ENCODE peak calls at places on chromosomes 6 and 20, in six cellular contexts. M is WTC11, P is LoVo, U is HEK293T, K is activated gamma-delta T cell treated with Interleukin-2 at 50 U/mL for 16 hours, X is HT1080. V is an unnamed sample.

GRCh38 chr6:7169296-7169721 is 61.5 kb downstream of the RREB1 start:
- DNase-seq in M (no peak), P (no peak), U (no peak), K (no peak), X (no peak), V (no peak)

GRCh38 chr6:32854376-32855178 is 585 bp downstream of the PSMB9 start:
- DNase-seq in M (no peak), P (no peak), U (no peak), K (peak; percentile 52), X (peak; percentile 24), V (peak; percentile 58)

GRCh38 chr6:159766923-159767322 is 5.1 kb downstream of the ACAT2 start:
- DNase-seq in M (no peak), P (no peak), U (no peak), K (no peak), X (no peak), V (no peak)

GRCh38 chr6:157496534-157497095 is 115.6 kb downstream of the ZDHHC14 start:
- DNase-seq in M (no peak), P (no peak), U (no peak), K (no peak), X (no peak), V (no peak)

GRCh38 chr20:6142348-6142993 is 19.6 kb upstream of the FERMT1 start:
- DNase-seq in M (peak; percentile 42), P (peak; percentile 73), U (peak; percentile 54), K (peak; percentile 37), X (peak; percentile 28), V (no peak)

GRCh38 chr6:26031595-26032386 is 55.4 kb upstream of the HFE start:
- DNase-seq in M (peak; percentile 80), P (peak; percentile 95), U (peak; percentile 85), K (peak; percentile 86), X (peak; percentile 98), V (peak; percentile 67)

GRCh38 chr6:147133669-147134068 is 70.5 kb upstream of the STXBP5 start:
- DNase-seq in M (no peak), P (no peak), U (no peak), K (no peak), X (no peak), V (no peak)

GRCh38 chr20:32089637-32090330 is 19.7 kb upstream of the TM9SF4 start:
- DNase-seq in M (peak; percentile 38), P (no peak), U (no peak), K (no peak), X (no peak), V (no peak)

GRCh38 chr20:57560554-57561355 is at the start of gene PCK1:
- DNase-seq in M (no peak), P (peak; percentile 83), U (peak; percentile 25), K (no peak), X (no peak), V (no peak)

GRCh38 chr6:166533205-166533824 is 53.2 kb downstream of the RAMACL start:
- DNase-seq in M (no peak), P (no peak), U (no peak), K (no peak), X (no peak), V (no peak)

GRCh38 chr6:98875375-98875774 is 41.0 kb downstream of the POU3F2 start:
- DNase-seq in M (no peak), P (no peak), U (no peak), K (no peak), X (no peak), V (no peak)

GRCh38 chr20:57148266-57148665 is 118.2 kb downstream of the BMP7 start:
- DNase-seq in M (no peak), P (no peak), U (no peak), K (no peak), X (no peak), V (no peak)

GRCh38 chr6:150881911-150882481 is 16.5 kb downstream of the MTHFD1L start:
- DNase-seq in M (no peak), P (no peak), U (no peak), K (no peak), X (peak; percentile 77), V (no peak)

GRCh38 chr20:50048420-50049166 is 64.4 kb downstream of the UBE2V1 start:
- DNase-seq in M (no peak), P (no peak), U (no peak), K (peak; percentile 33), X (no peak), V (no peak)

GRCh38 chr6:35363293-35363750 is 21.0 kb downstream of the PPARD start:
- DNase-seq in M (no peak), P (no peak), U (peak; percentile 61), K (no peak), X (no peak), V (no peak)

GRCh38 chr6:45454008-45454911 is 76.5 kb upstream of the SUPT3H start:
- DNase-seq in M (no peak), P (peak; percentile 72), U (peak; percentile 11), K (no peak), X (peak; percentile 53), V (no peak)

GRCh38 chr20:19764207-19764606 is 6.1 kb downstream of the RIN2 start:
- DNase-seq in M (no peak), P (no peak), U (no peak), K (no peak), X (no peak), V (no peak)

GRCh38 chr6:161544801-161545490 is 271.1 kb upstream of the AGPAT4 start:
- DNase-seq in M (no peak), P (no peak), U (no peak), K (no peak), X (no peak), V (no peak)

GRCh38 chr20:43022568-43022967 is 167.1 kb downstream of the PTPRT start:
- DNase-seq in M (no peak), P (no peak), U (no peak), K (no peak), X (no peak), V (no peak)

GRCh38 chr6:36618366-36619355 is 24.5 kb downstream of the SRSF3 start:
- DNase-seq in M (peak; percentile 5), P (no peak), U (no peak), K (no peak), X (no peak), V (no peak)

GRCh38 chr6:56725257-56725656 is 82.6 kb upstream of the DST start:
- DNase-seq in M (no peak), P (no peak), U (no peak), K (no peak), X (no peak), V (no peak)

GRCh38 chr20:33609504-33609903 is 52.6 kb upstream of the C20orf144 start:
- DNase-seq in M (no peak), P (no peak), U (no peak), K (no peak), X (no peak), V (no peak)

GRCh38 chr20:11432407-11432806 is 485.3 kb upstream of the BTBD3 start:
- DNase-seq in M (no peak), P (no peak), U (no peak), K (no peak), X (peak; percentile 67), V (no peak)

GRCh38 chr6:53546256-53546655 is 1.4 kb upstream of the GCLC start:
- DNase-seq in M (no peak), P (no peak), U (no peak), K (no peak), X (peak; percentile 4), V (no peak)

GRCh38 chr6:164926686-164927085 is 382.7 kb downstream of the C6orf118 start:
- DNase-seq in M (no peak), P (no peak), U (no peak), K (no peak), X (no peak), V (no peak)

GRCh38 chr6:161244725-161245124 is 29.1 kb downstream of the AGPAT4 start:
- DNase-seq in M (no peak), P (no peak), U (no peak), K (no peak), X (no peak), V (no peak)

GRCh38 chr6:31010393-31011060 is at the start of gene MUC22:
- DNase-seq in M (no peak), P (no peak), U (no peak), K (no peak), X (peak; percentile 58), V (no peak)

GRCh38 chr6:35343092-35343834 is 905 bp downstream of the PPARD start:
- DNase-seq in M (no peak), P (no peak), U (no peak), K (no peak), X (no peak), V (no peak)

GRCh38 chr6:94511502-94512088 is 1065.7 kb upstream of the MANEA start:
- DNase-seq in M (no peak), P (no peak), U (no peak), K (no peak), X (no peak), V (no peak)

GRCh38 chr6:30311669-30312068 is 15.1 kb upstream of the TRIM39 start:
- DNase-seq in M (no peak), P (no peak), U (no peak), K (no peak), X (no peak), V (no peak)

GRCh38 chr6:291697-292505 is at the start of gene DUSP22:
- DNase-seq in M (peak; percentile 81), P (peak; percentile 85), U (peak; percentile 96), K (peak; percentile 75), X (peak; percentile 72), V (peak; percentile 47)

V was measured in activated naive CD8-positive, alpha-beta T cell treated with anti-CD3 and anti-CD28 coated beads, Interleukin-2, amount 50 U/mL, for 16 hours.